ENCODE peak calls at places on chromosomes 5 and 9, in nine cellular contexts. One of them, this sample, is unnamed.

GRCh38 chr5:56637321-56637920 is 177.9 kb upstream of the MAP3K1 start:
- DNase-seq in tibial artery: no peak
- DNase-seq in lower lobe of right lung: no peak
- DNase-seq in breast epithelium: no peak
- DNase-seq in PC-3: peak
- DNase-seq in colonic mucosa: no peak
- DNase-seq in stomach: no peak
- DNase-seq in astrocyte: peak
- DNase-seq in thoracic aorta: no peak
- DNase-seq in this sample: no peak

GRCh38 chr5:91049800-91050199 is 333.3 kb downstream of the ARRDC3 start:
- DNase-seq in stomach: no peak
- DNase-seq in thoracic aorta: no peak
- DNase-seq in colonic mucosa: no peak
- DNase-seq in astrocyte: peak
- DNase-seq in lower lobe of right lung: no peak
- DNase-seq in tibial artery: peak
- DNase-seq in breast epithelium: no peak
- DNase-seq in PC-3: peak
- DNase-seq in this sample: no peak

GRCh38 chr9:18268381-18268780 is 205.6 kb upstream of the ADAMTSL1 start:
- DNase-seq in stomach: no peak
- DNase-seq in tibial artery: no peak
- DNase-seq in colonic mucosa: no peak
- DNase-seq in breast epithelium: no peak
- DNase-seq in lower lobe of right lung: no peak
- DNase-seq in astrocyte: peak
- DNase-seq in thoracic aorta: no peak
- DNase-seq in PC-3: peak
- DNase-seq in this sample: no peak

GRCh38 chr9:133752739-133753446 is 14.7 kb upstream of the SARDH start:
- DNase-seq in astrocyte: no peak
- DNase-seq in tibial artery: no peak
- DNase-seq in thoracic aorta: no peak
- DNase-seq in lower lobe of right lung: no peak
- DNase-seq in breast epithelium: no peak
- DNase-seq in PC-3: no peak
- DNase-seq in stomach: no peak
- DNase-seq in colonic mucosa: no peak
- DNase-seq in this sample: no peak

GRCh38 chr5:91079037-91079436 is 304.1 kb downstream of the ARRDC3 start:
- DNase-seq in stomach: no peak
- DNase-seq in colonic mucosa: no peak
- DNase-seq in lower lobe of right lung: no peak
- DNase-seq in astrocyte: no peak
- DNase-seq in tibial artery: no peak
- DNase-seq in PC-3: peak
- DNase-seq in breast epithelium: no peak
- DNase-seq in thoracic aorta: no peak
- DNase-seq in this sample: no peak

GRCh38 chr5:83583859-83584258 is 112.3 kb downstream of the VCAN start:
- DNase-seq in stomach: no peak
- DNase-seq in astrocyte: peak
- DNase-seq in lower lobe of right lung: no peak
- DNase-seq in colonic mucosa: no peak
- DNase-seq in breast epithelium: no peak
- DNase-seq in tibial artery: no peak
- DNase-seq in thoracic aorta: no peak
- DNase-seq in PC-3: peak
- DNase-seq in this sample: no peak

GRCh38 chr5:150338546-150338945 is 19.0 kb upstream of the TCOF1 start:
- DNase-seq in astrocyte: no peak
- DNase-seq in lower lobe of right lung: no peak
- DNase-seq in thoracic aorta: no peak
- DNase-seq in colonic mucosa: no peak
- DNase-seq in stomach: no peak
- DNase-seq in breast epithelium: no peak
- DNase-seq in tibial artery: no peak
- DNase-seq in PC-3: no peak
- DNase-seq in this sample: no peak

GRCh38 chr5:42927730-42928129 is 112.4 kb downstream of the ANXA2R start:
- DNase-seq in thoracic aorta: no peak
- DNase-seq in stomach: no peak
- DNase-seq in lower lobe of right lung: no peak
- DNase-seq in tibial artery: no peak
- DNase-seq in PC-3: no peak
- DNase-seq in breast epithelium: no peak
- DNase-seq in colonic mucosa: no peak
- DNase-seq in astrocyte: no peak
- DNase-seq in this sample: no peak

GRCh38 chr9:131817627-131818026 is 77.8 kb upstream of the RAPGEF1 start:
- DNase-seq in PC-3: no peak
- DNase-seq in stomach: no peak
- DNase-seq in astrocyte: no peak
- DNase-seq in tibial artery: no peak
- DNase-seq in breast epithelium: no peak
- DNase-seq in thoracic aorta: no peak
- DNase-seq in lower lobe of right lung: no peak
- DNase-seq in colonic mucosa: no peak
- DNase-seq in this sample: no peak

GRCh38 chr9:129275626-129276247 is 97.7 kb upstream of the IER5L start:
- DNase-seq in colonic mucosa: no peak
- DNase-seq in astrocyte: no peak
- DNase-seq in lower lobe of right lung: peak
- DNase-seq in breast epithelium: peak
- DNase-seq in tibial artery: peak
- DNase-seq in stomach: no peak
- DNase-seq in thoracic aorta: no peak
- DNase-seq in PC-3: peak
- DNase-seq in this sample: no peak

GRCh38 chr5:170273968-170274710 is 23.4 kb downstream of the LCP2 start:
- DNase-seq in lower lobe of right lung: no peak
- DNase-seq in PC-3: peak
- DNase-seq in breast epithelium: peak
- DNase-seq in colonic mucosa: no peak
- DNase-seq in stomach: peak
- DNase-seq in tibial artery: no peak
- DNase-seq in astrocyte: no peak
- DNase-seq in thoracic aorta: no peak
- DNase-seq in this sample: no peak

GRCh38 chr5:133147411-133147810 is 95.6 kb downstream of the HSPA4 start:
- DNase-seq in colonic mucosa: no peak
- DNase-seq in breast epithelium: no peak
- DNase-seq in lower lobe of right lung: no peak
- DNase-seq in PC-3: no peak
- DNase-seq in stomach: no peak
- DNase-seq in thoracic aorta: no peak
- DNase-seq in astrocyte: peak
- DNase-seq in tibial artery: no peak
- DNase-seq in this sample: no peak

GRCh38 chr5:177116631-177117373 is 16.8 kb upstream of the NSD1 start:
- DNase-seq in tibial artery: peak
- DNase-seq in astrocyte: peak
- DNase-seq in PC-3: no peak
- DNase-seq in colonic mucosa: peak
- DNase-seq in stomach: peak
- DNase-seq in lower lobe of right lung: peak
- DNase-seq in thoracic aorta: no peak
- DNase-seq in breast epithelium: peak
- DNase-seq in this sample: peak

GRCh38 chr5:179484761-179485160 is 65.6 kb upstream of the RUFY1 start:
- DNase-seq in lower lobe of right lung: no peak
- DNase-seq in tibial artery: no peak
- DNase-seq in thoracic aorta: no peak
- DNase-seq in colonic mucosa: no peak
- DNase-seq in breast epithelium: no peak
- DNase-seq in astrocyte: no peak
- DNase-seq in stomach: no peak
- DNase-seq in PC-3: no peak
- DNase-seq in this sample: no peak

GRCh38 chr5:139708877-139709586 is 60.9 kb downstream of the CXXC5 start:
- DNase-seq in astrocyte: peak
- DNase-seq in stomach: peak
- DNase-seq in lower lobe of right lung: peak
- DNase-seq in PC-3: no peak
- DNase-seq in colonic mucosa: peak
- DNase-seq in tibial artery: peak
- DNase-seq in thoracic aorta: no peak
- DNase-seq in breast epithelium: no peak
- DNase-seq in this sample: peak

GRCh38 chr9:131809941-131810344 is 70.1 kb upstream of the RAPGEF1 start:
- DNase-seq in stomach: no peak
- DNase-seq in astrocyte: peak
- DNase-seq in thoracic aorta: no peak
- DNase-seq in lower lobe of right lung: no peak
- DNase-seq in PC-3: peak
- DNase-seq in breast epithelium: no peak
- DNase-seq in tibial artery: no peak
- DNase-seq in colonic mucosa: no peak
- DNase-seq in this sample: no peak

GRCh38 chr5:142244440-142244839 is 80.4 kb downstream of the SPRY4 start:
- DNase-seq in astrocyte: no peak
- DNase-seq in tibial artery: no peak
- DNase-seq in colonic mucosa: no peak
- DNase-seq in thoracic aorta: no peak
- DNase-seq in lower lobe of right lung: no peak
- DNase-seq in breast epithelium: no peak
- DNase-seq in PC-3: no peak
- DNase-seq in stomach: no peak
- DNase-seq in this sample: no peak
- TF ChIP-seq CTCF in astrocyte: no peak
- TF ChIP-seq CTCF in tibial artery: no peak
- TF ChIP-seq CTCF in colonic mucosa: no peak
- TF ChIP-seq CTCF in thoracic aorta: no peak
- TF ChIP-seq CTCF in lower lobe of right lung: no peak
- TF ChIP-seq CTCF in breast epithelium: no peak
- TF ChIP-seq CTCF in PC-3: no peak
- TF ChIP-seq CTCF in stomach: no peak
- TF ChIP-seq CTCF in this sample: no peak

DNA sequence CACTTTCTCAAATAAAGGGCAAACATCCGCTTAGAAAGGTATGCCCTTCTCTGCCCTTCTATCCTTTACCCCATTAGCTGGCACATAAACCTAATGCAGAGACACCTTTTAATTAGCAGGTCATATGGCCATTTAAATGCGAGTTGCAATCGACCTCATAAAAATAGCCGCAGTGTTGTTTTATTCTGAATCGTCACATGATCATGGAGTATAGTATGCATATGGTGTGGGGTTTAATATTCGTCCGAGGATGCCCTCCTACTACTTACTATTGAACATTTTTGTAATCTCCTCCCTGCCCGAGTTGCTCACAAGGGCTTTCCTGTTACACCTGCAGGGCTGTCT is 72.0 kb downstream of the PIK3R1 start:
- DNase-seq in breast epithelium: no peak
- DNase-seq in tibial artery: no peak
- DNase-seq in astrocyte: no peak
- DNase-seq in colonic mucosa: no peak
- DNase-seq in stomach: no peak
- DNase-seq in lower lobe of right lung: no peak
- DNase-seq in thoracic aorta: no peak
- DNase-seq in PC-3: no peak
- DNase-seq in this sample: no peak
- H3K27ac ChIP-seq in breast epithelium: peak
- H3K27ac ChIP-seq in tibial artery: peak
- H3K27ac ChIP-seq in astrocyte: peak
- H3K27ac ChIP-seq in colonic mucosa: peak
- H3K27ac ChIP-seq in stomach: peak
- H3K27ac ChIP-seq in lower lobe of right lung: peak
- H3K27ac ChIP-seq in thoracic aorta: peak
- H3K27ac ChIP-seq in PC-3: no peak
- H3K27ac ChIP-seq in this sample: peak

GRCh38 chr9:83715794-83716193 is 8.0 kb upstream of the UBQLN1 start:
- DNase-seq in breast epithelium: no peak
- DNase-seq in PC-3: no peak
- DNase-seq in tibial artery: no peak
- DNase-seq in thoracic aorta: no peak
- DNase-seq in lower lobe of right lung: no peak
- DNase-seq in astrocyte: no peak
- DNase-seq in colonic mucosa: no peak
- DNase-seq in stomach: no peak
- DNase-seq in this sample: no peak

GRCh38 chr9:83715221-83715620 is 7.5 kb upstream of the UBQLN1 start:
- DNase-seq in breast epithelium: no peak
- DNase-seq in lower lobe of right lung: no peak
- DNase-seq in thoracic aorta: no peak
- DNase-seq in stomach: no peak
- DNase-seq in tibial artery: no peak
- DNase-seq in PC-3: no peak
- DNase-seq in colonic mucosa: no peak
- DNase-seq in astrocyte: no peak
- DNase-seq in this sample: no peak

GRCh38 chr9:83708515-83709158 is 879 bp upstream of the UBQLN1 start:
- DNase-seq in lower lobe of right lung: peak
- DNase-seq in breast epithelium: peak
- DNase-seq in thoracic aorta: peak
- DNase-seq in tibial artery: peak
- DNase-seq in stomach: peak
- DNase-seq in astrocyte: peak
- DNase-seq in colonic mucosa: peak
- DNase-seq in PC-3: peak
- DNase-seq in this sample: peak

GRCh38 chr9:83714316-83714715 is 6.6 kb upstream of the UBQLN1 start:
- DNase-seq in stomach: no peak
- DNase-seq in breast epithelium: no peak
- DNase-seq in tibial artery: no peak
- DNase-seq in colonic mucosa: no peak
- DNase-seq in lower lobe of right lung: no peak
- DNase-seq in thoracic aorta: no peak
- DNase-seq in astrocyte: no peak
- DNase-seq in PC-3: peak
- DNase-seq in this sample: no peak
- TF ChIP-seq CTCF in stomach: no peak
- TF ChIP-seq CTCF in breast epithelium: no peak
- TF ChIP-seq CTCF in tibial artery: peak
- TF ChIP-seq CTCF in colonic mucosa: no peak
- TF ChIP-seq CTCF in lower lobe of right lung: peak
- TF ChIP-seq CTCF in thoracic aorta: peak
- TF ChIP-seq CTCF in astrocyte: peak
- TF ChIP-seq CTCF in PC-3: peak
- TF ChIP-seq CTCF in this sample: no peak

DNA sequence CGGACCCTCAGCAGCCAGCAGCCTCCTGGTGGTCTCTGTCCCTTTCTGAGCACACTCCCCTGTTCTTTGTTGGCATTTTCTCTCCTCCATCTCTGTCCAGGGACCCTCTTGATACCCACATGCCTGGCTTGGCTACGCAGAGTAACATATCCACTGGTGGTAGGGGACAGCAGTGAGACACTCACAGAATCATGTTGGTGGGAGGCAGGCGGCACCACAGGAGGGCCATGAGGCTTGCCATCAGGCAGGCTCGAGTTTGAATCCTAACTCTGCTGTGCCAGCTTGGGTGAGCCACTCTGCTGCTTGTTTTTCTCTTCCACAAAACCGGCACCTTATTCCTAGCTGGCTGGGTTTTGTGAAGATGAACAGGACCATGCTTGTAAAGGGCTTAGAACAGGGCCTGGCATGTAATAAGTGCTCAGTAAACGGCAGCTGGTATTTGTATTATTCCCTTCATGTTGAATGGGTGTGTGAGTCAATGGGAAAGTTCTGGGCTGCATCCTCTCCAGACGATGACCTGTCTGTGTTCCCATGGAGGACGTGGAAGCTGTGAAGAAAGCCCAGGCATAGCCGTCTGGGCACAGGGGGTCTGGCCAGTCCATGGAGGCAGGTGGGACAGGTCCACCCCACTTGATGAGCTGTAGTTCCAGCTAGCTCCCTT is 2.3 kb downstream of the COL27A1 start:
- DNase-seq in PC-3: no peak
- DNase-seq in breast epithelium: no peak
- DNase-seq in astrocyte: peak
- DNase-seq in lower lobe of right lung: no peak
- DNase-seq in tibial artery: no peak
- DNase-seq in stomach: no peak
- DNase-seq in thoracic aorta: no peak
- DNase-seq in colonic mucosa: no peak
- DNase-seq in this sample: no peak
- H3K27ac ChIP-seq in PC-3: no peak
- H3K27ac ChIP-seq in breast epithelium: peak
- H3K27ac ChIP-seq in astrocyte: peak
- H3K27ac ChIP-seq in lower lobe of right lung: no peak
- H3K27ac ChIP-seq in tibial artery: peak
- H3K27ac ChIP-seq in stomach: no peak
- H3K27ac ChIP-seq in thoracic aorta: peak
- H3K27ac ChIP-seq in colonic mucosa: no peak
- H3K27ac ChIP-seq in this sample: peak

This sample was measured in uterus.